ENCODE peak calls at places on chromosomes 11 and 22, in six cellular contexts. V is CD8-positive, alpha-beta T cell; X is hepatocyte; C is fibroblast of the aortic adventitia; H is GM06990; W is breast epithelium. Y is an unnamed sample.

GRCh38 chr11:79081441-79082124 is 359.2 kb downstream of the TENM4 start:
- DNase-seq in V (no peak), X (no peak), C (peak; percentile 33), H (no peak), W (no peak), Y (no peak)

GRCh38 chr11:67071420-67072284 is 15.0 kb downstream of the RHOD start:
- DNase-seq in V (peak; percentile 71), X (peak; percentile 86), C (peak; percentile 65), H (peak; percentile 71), W (no peak), Y (no peak)

GRCh38 chr11:47905358-47906059 is 57.4 kb upstream of the NUP160 start:
- DNase-seq in V (no peak), X (no peak), C (no peak), H (no peak), W (no peak), Y (no peak)

GRCh38 chr11:31850365-31850764 is 39.2 kb upstream of the PAX6 start:
- DNase-seq in V (no peak), X (no peak), C (no peak), H (no peak), W (no peak), Y (no peak)

GRCh38 chr11:70297341-70297740 is 26.9 kb downstream of the PPFIA1 start:
- DNase-seq in V (no peak), X (no peak), C (no peak), H (no peak), W (no peak), Y (no peak)

GRCh38 chr11:8232849-8233606 is 30.6 kb downstream of the LMO1 start:
- DNase-seq in V (no peak), X (no peak), C (no peak), H (no peak), W (no peak), Y (no peak)

GRCh38 chr11:123316003-123316402 is 114.1 kb upstream of the GRAMD1B start:
- DNase-seq in V (no peak), X (no peak), C (peak; percentile 11), H (no peak), W (no peak), Y (no peak)

GRCh38 chr11:120973501-120973900 is 50.4 kb upstream of the TBCEL start:
- DNase-seq in V (no peak), X (no peak), C (no peak), H (no peak), W (no peak), Y (no peak)

GRCh38 chr11:112795142-112795815 is 165.9 kb upstream of the NCAM1 start:
- DNase-seq in V (no peak), X (peak; percentile 48), C (peak; percentile 67), H (no peak), W (no peak), Y (peak; percentile 24)

GRCh38 chr11:45285931-45286632 is at the start of gene SYT13:
- DNase-seq in V (no peak), X (peak; percentile 89), C (no peak), H (no peak), W (no peak), Y (no peak)

GRCh38 chr22:41983516-41983915 is 14.3 kb downstream of the SEPTIN3 start:
- DNase-seq in V (no peak), X (no peak), C (peak; percentile 70), H (no peak), W (no peak), Y (no peak)

GRCh38 chr22:18114495-18114894 is 3.9 kb downstream of the TUBA8 start:
- DNase-seq in V (no peak), X (no peak), C (no peak), H (no peak), W (no peak), Y (no peak)
- H3K4me3 ChIP-seq in V (no peak overlapping the region), X (no peak overlapping the region), C (no peak overlapping the region), H (no peak overlapping the region), W (no peak overlapping the region), Y (no peak overlapping the region)

GRCh38 chr22:46399625-46400024 is 64.1 kb downstream of the TRMU start:
- DNase-seq in V (no peak), X (no peak), C (no peak), H (no peak), W (no peak), Y (no peak)

GRCh38 chr22:46405925-46406324 is 70.4 kb downstream of the TRMU start:
- DNase-seq in V (no peak), X (no peak), C (no peak), H (no peak), W (no peak), Y (no peak)

GRCh38 chr22:46406349-46406748 is 70.8 kb downstream of the TRMU start:
- DNase-seq in V (no peak), X (no peak), C (no peak), H (no peak), W (no peak), Y (no peak)

GRCh38 chr22:46401370-46401769 is 65.9 kb downstream of the TRMU start:
- DNase-seq in V (no peak), X (no peak), C (no peak), H (no peak), W (no peak), Y (no peak)

DNA sequence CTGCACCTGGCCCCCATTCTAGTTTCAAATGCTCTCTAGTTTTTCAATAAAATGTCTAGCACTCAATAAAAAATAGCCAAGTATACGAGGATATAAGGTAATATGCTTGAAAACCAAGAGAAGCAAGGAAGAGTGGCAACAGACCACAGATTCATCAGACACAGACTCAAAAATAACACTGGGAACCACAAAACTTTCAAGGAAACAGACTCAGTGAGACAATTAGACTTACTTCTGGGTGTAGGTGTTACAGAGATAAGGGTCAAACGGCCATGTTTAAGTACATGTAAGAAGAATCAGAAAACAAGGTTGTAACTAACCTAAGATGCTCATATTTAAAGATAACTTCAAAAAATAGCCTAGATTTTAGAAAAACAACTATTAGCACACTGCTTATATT is 67.0 kb downstream of the TRMU start:
- DNase-seq in V (no peak), X (no peak), C (no peak), H (no peak), W (no peak), Y (no peak)
- TF ChIP-seq CTCF in V (no peak), X (no peak), C (no peak), H (no peak), W (no peak), Y (no peak)

GRCh38 chr11:355581-356458 is 13.5 kb upstream of the B4GALNT4 start:
- DNase-seq in V (peak; percentile 91), X (peak; percentile 97), C (peak; percentile 96), H (peak; percentile 92), W (peak; percentile 95), Y (peak; percentile 53)
- H3K4me3 ChIP-seq in V (peak overlapping the region; percentile 66), X (no peak overlapping the region), C (peak overlapping the region; percentile 53), H (peak overlapping the region; percentile 59), W (peak overlapping the region; percentile 72), Y (peak overlapping the region; percentile 59)

DNA sequence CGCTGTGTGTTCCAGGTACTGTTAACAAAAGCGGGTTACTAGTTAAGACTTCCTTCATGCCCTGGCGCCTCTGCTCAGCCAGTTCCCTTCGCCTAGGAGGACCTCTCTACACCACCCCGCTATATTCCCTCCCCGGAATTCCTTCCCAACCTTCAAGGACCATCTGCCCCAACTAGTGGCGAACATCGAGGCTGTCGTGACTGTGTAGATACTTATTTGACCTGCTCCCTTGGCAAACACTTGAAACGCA is 450 bp upstream of the BCL2L13 start:
- DNase-seq in V (no peak), X (no peak), C (no peak), H (no peak), W (no peak), Y (no peak)
- TF ChIP-seq CTCF in V (no peak), X (no peak), C (no peak), H (no peak), W (no peak), Y (peak; percentile 15)

DNA sequence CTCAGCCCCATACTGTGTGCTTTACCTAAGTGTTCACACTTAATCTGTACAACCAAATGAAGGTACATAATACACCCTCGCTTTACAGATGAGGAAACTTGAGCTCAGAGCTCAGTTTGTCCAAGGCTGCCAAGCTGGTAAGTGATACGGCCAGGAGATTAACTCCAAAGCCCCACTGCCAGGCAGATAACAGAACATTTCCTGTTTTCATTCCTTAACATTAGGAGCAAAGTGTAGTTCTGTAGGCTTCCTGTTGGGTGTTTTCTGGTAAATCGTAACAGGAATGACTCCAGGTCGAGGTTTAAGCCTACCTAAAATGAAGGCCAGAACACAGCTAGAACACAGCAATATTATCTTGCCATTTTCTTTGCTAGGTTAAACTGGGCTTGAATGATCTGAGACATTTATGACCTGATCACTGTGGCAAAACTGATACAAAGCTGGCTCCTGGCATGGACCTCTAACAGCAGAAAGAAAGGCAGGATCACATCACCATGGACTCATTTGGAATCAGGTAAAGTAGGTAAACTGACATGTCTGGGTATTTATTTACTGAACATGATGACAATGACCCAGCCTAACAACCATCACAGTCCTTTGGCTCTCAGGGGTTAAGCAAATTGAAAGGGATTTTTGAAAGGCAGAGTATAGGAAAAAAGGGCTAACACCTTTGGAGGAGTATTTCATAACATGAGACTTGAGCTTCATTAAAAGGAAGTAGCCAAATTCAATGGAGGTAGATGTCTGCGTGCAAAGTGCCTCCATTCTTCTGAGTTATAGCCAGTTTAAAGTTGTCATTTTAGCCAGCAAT is 3.9 kb upstream of the NUP50 start:
- DNase-seq in V (no peak), X (peak; percentile 44), C (peak; percentile 55), H (no peak), W (no peak), Y (no peak)
- H3K4me3 ChIP-seq in V (no peak overlapping the region), X (no peak overlapping the region), C (no peak overlapping the region), H (no peak overlapping the region), W (no peak overlapping the region), Y (no peak overlapping the region)

GRCh38 chr11:24513837-24514594 is 17.2 kb downstream of the LUZP2 start:
- DNase-seq in V (no peak), X (no peak), C (no peak), H (no peak), W (no peak), Y (no peak)

GRCh38 chr11:24511518-24511917 is 14.7 kb downstream of the LUZP2 start:
- DNase-seq in V (no peak), X (no peak), C (no peak), H (no peak), W (no peak), Y (no peak)

DNA sequence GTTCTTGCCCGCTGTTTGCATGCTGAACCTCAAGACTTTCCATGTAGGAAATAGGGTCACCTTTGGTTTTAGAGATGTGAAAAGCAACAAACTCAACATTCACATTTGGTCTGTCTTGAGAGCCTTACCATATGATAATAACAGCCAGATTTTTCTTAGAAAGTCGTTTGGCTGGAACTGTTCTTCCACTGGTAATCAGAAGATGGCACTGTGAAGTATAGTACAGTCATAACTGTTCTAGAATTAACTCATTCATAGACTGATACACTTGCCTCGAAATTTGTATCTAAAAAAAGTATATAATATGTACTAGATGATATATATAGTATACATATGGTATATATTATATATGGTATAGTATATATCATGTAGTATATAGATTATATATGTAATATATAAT is 12.3 kb downstream of the LUZP2 start:
- DNase-seq in V (no peak), X (no peak), C (peak; percentile 25), H (no peak), W (no peak), Y (no peak)
- TF ChIP-seq CTCF in V (no peak), X (peak; percentile 46), C (peak; percentile 33), H (no peak), W (no peak), Y (no peak)

DNA sequence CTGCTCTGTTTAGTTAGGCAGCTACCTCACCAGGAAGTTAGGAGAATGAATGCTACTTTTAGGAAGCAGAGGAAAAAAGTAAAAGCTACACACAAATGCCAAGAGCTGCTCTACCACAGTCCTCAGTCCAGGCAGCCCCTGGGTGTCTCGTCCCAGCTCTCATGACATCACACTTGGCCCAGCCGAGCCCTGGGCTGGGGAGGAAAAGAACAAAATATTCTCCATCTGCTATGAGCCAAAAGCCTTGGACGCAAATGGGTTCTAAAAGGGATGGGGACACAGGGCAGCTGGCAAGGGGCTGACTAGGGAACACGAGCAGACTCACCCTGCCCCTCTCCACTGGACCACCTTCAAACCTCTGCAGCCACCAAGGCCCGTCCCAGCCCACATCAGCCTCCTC is 26.1 kb downstream of the TMEM184B start:
- DNase-seq in V (no peak), X (no peak), C (no peak), H (no peak), W (no peak), Y (no peak)
- H3K4me3 ChIP-seq in V (no peak overlapping the region), X (no peak overlapping the region), C (no peak overlapping the region), H (no peak overlapping the region), W (no peak overlapping the region), Y (no peak overlapping the region)

Y was measured in GM12864.